ENCODE peak calls at places on chromosomes 12 and 14, in four cellular contexts. Y, X, G and N are unnamed samples.

GRCh38 chr14:81751198-81751597 is 217.5 kb upstream of the SEL1L start:
- DNase-seq in X (no peak), Y (no peak), G (no peak), N (no peak)

GRCh38 chr14:68249534-68250517 is 430.2 kb downstream of the RAD51B start:
- DNase-seq in Y (no peak), X (no peak), G (no peak), N (no peak)

GRCh38 chr14:105475916-105476845 is 1.6 kb downstream of the CRIP2 start:
- DNase-seq in X (no peak), Y (no peak), G (peak; percentile 64), N (peak; percentile 73)

GRCh38 chr12:45192041-45192695 is 23.7 kb upstream of the ANO6 start:
- DNase-seq in G (no peak), X (peak; percentile 62), Y (no peak), N (no peak)

GRCh38 chr12:1882850-1883470 is 35.5 kb downstream of the CACNA2D4 start:
- DNase-seq in G (no peak), X (no peak), Y (no peak), N (no peak)

GRCh38 chr14:29274890-29275651 is 508.5 kb downstream of the FOXG1 start:
- DNase-seq in G (no peak), X (no peak), Y (no peak), N (no peak)

GRCh38 chr12:114668151-114668891 is 15.7 kb downstream of the TBX3 start:
- DNase-seq in G (peak; percentile 83), Y (peak; percentile 90), X (peak; percentile 94), N (peak; percentile 82)

GRCh38 chr12:8078400-8078799 is 3.7 kb upstream of the NECAP1 start:
- DNase-seq in G (peak; percentile 19), Y (peak; percentile 22), X (no peak), N (no peak)

GRCh38 chr14:64680013-64680674 is 24.1 kb upstream of the PLEKHG3 start:
- DNase-seq in G (no peak), X (no peak), Y (peak; percentile 41), N (peak; percentile 48)

GRCh38 chr12:80763874-80764273 is 47.2 kb downstream of the MYF5 start:
- DNase-seq in Y (no peak), X (no peak), G (no peak), N (no peak)

GRCh38 chr12:46627686-46628085 is 198.1 kb downstream of the SLC38A4 start:
- DNase-seq in X (no peak), G (no peak), Y (no peak), N (no peak)

GRCh38 chr14:71665157-71665556 is 267.1 kb upstream of the RGS6 start:
- DNase-seq in Y (no peak), G (no peak), X (no peak), N (no peak)

GRCh38 chr12:15227004-15227679 is 5.9 kb upstream of the RERG start:
- DNase-seq in Y (peak; percentile 42), G (no peak), X (peak; percentile 33), N (peak; percentile 59)

GRCh38 chr14:36134026-36134425 is 42.5 kb downstream of the PTCSC3 start:
- DNase-seq in G (no peak), Y (no peak), X (no peak), N (no peak)

GRCh38 chr14:76776306-76777251 is 15.3 kb downstream of the VASH1 start:
- DNase-seq in G (no peak), X (no peak), Y (no peak), N (no peak)

GRCh38 chr12:76508128-76508661 is 51.4 kb downstream of the OSBPL8 start:
- DNase-seq in Y (no peak), X (no peak), G (no peak), N (no peak)

GRCh38 chr12:71567562-71567961 is 96.1 kb downstream of the ZFC3H1 start:
- DNase-seq in Y (no peak), X (no peak), G (no peak), N (no peak)

GRCh38 chr12:77998236-77998786 is 167.6 kb downstream of the NAV3 start:
- DNase-seq in G (no peak), Y (no peak), X (no peak), N (no peak)

GRCh38 chr14:32667791-32668190 is 270.9 kb upstream of the NPAS3 start:
- DNase-seq in Y (no peak), X (no peak), G (no peak), N (no peak)

GRCh38 chr12:113861708-113862312 is 104.3 kb downstream of the RBM19 start:
- DNase-seq in Y (no peak), G (no peak), X (no peak), N (no peak)

GRCh38 chr14:97878727-97879126 is 1081.5 kb downstream of the VRK1 start:
- DNase-seq in X (no peak), Y (peak; percentile 10), G (no peak), N (no peak)

GRCh38 chr12:77571127-77571526 is 259.6 kb upstream of the NAV3 start:
- DNase-seq in G (no peak), Y (no peak), X (no peak), N (no peak)

GRCh38 chr14:23529016-23529740 is 22.4 kb downstream of the ZFHX2 start:
- DNase-seq in Y (no peak), G (no peak), X (no peak), N (no peak)

GRCh38 chr12:27802511-27802910 is 22.5 kb upstream of the MANSC4 start:
- DNase-seq in X (no peak), G (no peak), Y (no peak), N (no peak)

GRCh38 chr14:98187302-98187701 is 1084.7 kb downstream of the BCL11B start:
- DNase-seq in G (no peak), Y (no peak), X (no peak), N (no peak)

GRCh38 chr12:118060301-118061010 is 523 bp downstream of the WSB2 start:
- DNase-seq in X (peak; percentile 46), Y (peak; percentile 69), G (peak; percentile 73), N (peak; percentile 63)

GRCh38 chr14:24634158-24634557 is at the start of gene GZMB:
- DNase-seq in G (no peak), X (no peak), Y (peak; percentile 19), N (peak; percentile 40)

GRCh38 chr14:94623856-94624499 is 11.8 kb downstream of the SERPINA3 start:
- DNase-seq in G (no peak), X (no peak), Y (no peak), N (no peak)

GRCh38 chr12:105820407-105821140 is 318.2 kb downstream of the NUAK1 start:
- DNase-seq in Y (peak; percentile 9), G (peak; percentile 26), X (no peak), N (no peak)

GRCh38 chr12:85920324-85920947 is 46.3 kb downstream of the NTS start:
- DNase-seq in X (no peak), G (no peak), Y (no peak), N (no peak)

GRCh38 chr12:65526311-65526710 is 247.8 kb downstream of the MSRB3 start:
- DNase-seq in X (no peak), Y (no peak), G (no peak), N (no peak)

GRCh38 chr12:68899251-68899771 is 33.7 kb downstream of the CPM start:
- DNase-seq in Y (peak; percentile 75), X (peak; percentile 25), G (peak; percentile 77), N (peak; percentile 76)

GRCh38 chr12:12724421-12725085 is 7.4 kb downstream of the CDKN1B start:
- DNase-seq in Y (no peak), G (no peak), X (peak; percentile 42), N (no peak)

GRCh38 chr12:9798008-9798619 is 29.2 kb upstream of the KLRF1 start:
- DNase-seq in X (peak; percentile 13), G (no peak), Y (peak; percentile 64), N (peak; percentile 49)

DNA sequence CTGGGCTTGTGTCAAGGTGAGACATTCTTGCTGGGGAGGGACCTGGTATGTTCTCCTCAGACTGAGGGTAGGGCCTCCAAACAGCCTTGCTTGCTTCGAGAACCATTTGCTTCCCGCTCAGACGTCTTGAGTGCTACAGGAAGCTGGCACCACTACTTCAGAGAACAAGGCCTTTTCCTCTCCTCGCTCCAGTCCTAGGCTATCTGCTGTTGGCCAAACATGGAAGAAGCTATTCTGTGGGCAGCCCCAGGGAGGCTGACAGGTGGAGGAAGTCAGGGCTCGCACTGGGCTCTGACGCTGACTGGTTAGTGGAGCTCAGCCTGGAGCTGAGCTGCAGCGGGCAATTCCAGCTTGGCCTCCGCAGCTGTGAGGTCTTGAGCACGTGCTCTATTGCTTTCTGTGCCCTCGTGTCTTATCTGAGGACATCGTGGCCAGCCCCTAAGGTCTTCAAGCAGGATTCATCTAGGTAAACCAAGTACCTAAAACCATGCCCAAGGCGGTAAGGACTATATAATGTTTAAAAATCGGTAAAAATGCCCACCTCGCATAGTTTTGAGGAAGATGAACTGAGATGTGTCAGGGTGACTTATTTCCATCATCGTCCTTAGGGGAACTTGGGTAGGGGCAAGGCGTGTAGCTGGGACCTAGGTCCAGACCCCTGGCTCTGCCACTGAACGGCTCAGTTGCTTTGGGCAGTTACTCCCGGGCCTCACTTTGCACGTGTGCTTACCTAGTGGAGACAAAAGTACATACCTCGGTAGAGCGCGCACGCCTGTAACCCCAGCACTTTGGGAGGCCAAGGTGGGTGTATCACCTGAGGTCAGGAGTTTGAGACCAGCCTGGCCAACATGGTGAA is 4.3 kb downstream of the GAPDH start:
- DNase-seq in G (peak; percentile 30), Y (no peak), X (peak; percentile 42), N (no peak)
- H3K27ac ChIP-seq in G (no peak overlapping the region), Y (peak overlapping the region; percentile 98), X (peak overlapping the region; percentile 97), N (peak overlapping the region; percentile 95)

GRCh38 chr14:91218041-91218440 is 26.5 kb downstream of the GPR68 start:
- DNase-seq in X (no peak), Y (no peak), G (no peak), N (no peak)

GRCh38 chr14:91220581-91221000 is 23.9 kb downstream of the GPR68 start:
- DNase-seq in Y (no peak), G (no peak), X (no peak), N (no peak)

GRCh38 chr14:91221270-91221669 is 23.2 kb downstream of the GPR68 start:
- DNase-seq in Y (no peak), G (no peak), X (no peak), N (no peak)

GRCh38 chr14:91216731-91217226 is 27.7 kb downstream of the GPR68 start:
- DNase-seq in Y (no peak), X (no peak), G (no peak), N (no peak)

GRCh38 chr14:91219505-91220389 is 24.8 kb downstream of the GPR68 start:
- DNase-seq in Y (no peak), X (no peak), G (no peak), N (peak; percentile 33)
- TF ChIP-seq EP300 in Y (no peak), X (no peak), G (no peak), N (no peak)

GRCh38 chr12:25319233-25319984 is 68.7 kb upstream of the KRAS start:
- DNase-seq in Y (no peak), G (no peak), X (no peak), N (no peak)
- H3K27ac ChIP-seq in Y (no peak overlapping the region), G (no peak overlapping the region), X (no peak overlapping the region), N (no peak overlapping the region)

GRCh38 chr12:99232324-99232723 is 415.2 kb upstream of the GARIN6 start:
- DNase-seq in X (no peak), Y (no peak), G (no peak), N (no peak)
- TF ChIP-seq EP300 in X (no peak), Y (no peak), G (no peak), N (no peak)

GRCh38 chr14:103725001-103725682 is 9.5 kb downstream of the ZFYVE21 start:
- DNase-seq in Y (no peak), G (no peak), X (no peak), N (no peak)
- H3K27ac ChIP-seq in Y (no peak overlapping the region), G (no peak overlapping the region), X (no peak overlapping the region), N (peak overlapping the region; percentile 83)